ENCODE peak calls at places on chromosomes 11 and 22, in six cellular contexts. F is mammary epithelial cell, I is fibroblast of lung, X is MM.1S, W is PC-9, M is neural progenitor cell. D is an unnamed sample. For H3K9me3, the result is how much of the 10 kb centered on the place peaks cover.

GRCh38 chr11:65945430-65945911 is at the start of gene TSGA10IP:
- DNase-seq in F (no peak), X (no peak), M (peak), I (no peak), W (no peak), D (no peak)

GRCh38 chr22:32202539-32203180 is 2.2 kb downstream of the RFPL2 start:
- DNase-seq in I (peak), F (peak), W (peak), M (peak), X (peak), D (peak)

GRCh38 chr11:128548655-128549255 is 38.6 kb downstream of the ETS1 start:
- DNase-seq in M (peak), X (no peak), F (no peak), W (no peak), I (peak), D (peak)

GRCh38 chr11:3021125-3021524 is 29.0 kb upstream of the NAP1L4 start:
- DNase-seq in M (peak), X (peak), W (peak), F (peak), I (peak), D (peak)

GRCh38 chr22:24474221-24474620 is 20.9 kb upstream of the UPB1 start:
- DNase-seq in F (peak), X (no peak), I (peak), M (no peak), W (peak), D (peak)

GRCh38 chr11:48073031-48073861 is 92.9 kb downstream of the PTPRJ start:
- DNase-seq in X (no peak), F (no peak), M (no peak), I (no peak), W (no peak), D (no peak)

GRCh38 chr22:20221421-20222340 is 46.4 kb downstream of the RTN4R start:
- DNase-seq in M (no peak), F (no peak), W (no peak), I (no peak), X (no peak), D (no peak)

GRCh38 chr11:3867209-3868071 is 12.0 kb downstream of the STIM1 start:
- DNase-seq in W (no peak), F (peak), I (peak), M (no peak), X (peak), D (no peak)

GRCh38 chr22:37887610-37888378 is 18.3 kb upstream of the MICALL1 start:
- DNase-seq in X (no peak), F (peak), W (peak), M (peak), I (peak), D (peak)

GRCh38 chr11:5364214-5364613 is 12.9 kb downstream of the OR51B6 start:
- DNase-seq in I (peak), X (no peak), W (no peak), F (no peak), M (no peak), D (no peak)

GRCh38 chr22:23283591-23284503 is 103.5 kb downstream of the BCR start:
- DNase-seq in F (peak), X (no peak), M (no peak), I (no peak), W (no peak), D (no peak)

GRCh38 chr22:20141186-20142077 is 9.4 kb downstream of the CCDC188 start:
- DNase-seq in I (peak), F (no peak), W (no peak), M (no peak), X (no peak), D (no peak)

GRCh38 chr11:17606206-17607082 is 59.4 kb downstream of the OTOG start:
- DNase-seq in W (no peak), I (no peak), M (no peak), F (no peak), X (no peak), D (no peak)

GRCh38 chr11:104582431-104582830 is 315.8 kb downstream of the CASP12 start:
- DNase-seq in I (no peak), M (no peak), X (no peak), W (no peak), F (peak), D (no peak)

GRCh38 chr11:123797065-123797940 is 8.8 kb downstream of the OR6M1 start:
- DNase-seq in X (no peak), M (no peak), W (no peak), I (no peak), F (no peak), D (no peak)

GRCh38 chr11:68659158-68659921 is 25.0 kb upstream of the GAL start:
- DNase-seq in M (no peak), X (no peak), F (peak), W (peak), I (peak), D (peak)

GRCh38 chr11:67272327-67273259 is 6.3 kb downstream of the GRK2 start:
- DNase-seq in I (no peak), F (no peak), W (no peak), X (no peak), M (no peak), D (no peak)

GRCh38 chr22:34105461-34106062 is 185.3 kb upstream of the LARGE1 start:
- DNase-seq in M (peak), F (peak), X (peak), I (no peak), W (peak), D (peak)

GRCh38 chr11:27088353-27088752 is 47.7 kb downstream of the BBOX1 start:
- DNase-seq in I (peak), F (peak), M (no peak), W (no peak), X (no peak), D (no peak)

GRCh38 chr11:46942172-46942571 is 5.6 kb downstream of the CSTPP1 start:
- DNase-seq in F (no peak), M (no peak), X (no peak), W (no peak), I (no peak), D (no peak)

GRCh38 chr11:68328374-68329091 is 16.1 kb downstream of the LRP5 start:
- DNase-seq in I (peak), F (peak), X (no peak), M (peak), W (no peak), D (no peak)

GRCh38 chr11:72805214-72805613 is 9.0 kb upstream of the ATG16L2 start:
- DNase-seq in X (no peak), M (no peak), I (no peak), F (no peak), W (no peak), D (no peak)

GRCh38 chr11:61272731-61273130 is 22.4 kb downstream of the VWCE start:
- DNase-seq in I (no peak), W (no peak), F (no peak), M (no peak), X (no peak), D (no peak)

GRCh38 chr11:85779956-85780640 is 30.8 kb downstream of the SYTL2 start:
- DNase-seq in M (peak), X (no peak), I (no peak), W (no peak), F (no peak), D (peak)

GRCh38 chr11:46235777-46236688 is 41.4 kb upstream of the CREB3L1 start:
- DNase-seq in X (no peak), M (no peak), W (no peak), I (no peak), F (no peak), D (no peak)

GRCh38 chr11:5043385-5043784 is 2.9 kb upstream of the OR52J3 start:
- DNase-seq in W (no peak), I (no peak), X (no peak), M (no peak), F (peak), D (no peak)

GRCh38 chr11:90635145-90635544 is 412.3 kb upstream of the CHORDC1 start:
- DNase-seq in F (no peak), W (no peak), I (no peak), M (no peak), X (no peak), D (no peak)

GRCh38 chr22:45935573-45935972 is 41.4 kb downstream of the WNT7B start:
- DNase-seq in I (no peak), F (no peak), M (no peak), X (no peak), W (no peak), D (no peak)

GRCh38 chr22:47367993-47368945 is 605.8 kb downstream of the TBC1D22A start:
- DNase-seq in M (no peak), F (no peak), X (no peak), W (no peak), I (no peak), D (no peak)

GRCh38 chr22:47369431-47370015 is 607.1 kb downstream of the TBC1D22A start:
- DNase-seq in F (no peak), I (no peak), M (no peak), X (no peak), W (no peak), D (no peak)

GRCh38 chr22:47370448-47371262 is 608.2 kb downstream of the TBC1D22A start:
- DNase-seq in I (no peak), M (no peak), F (no peak), W (no peak), X (peak), D (peak)

GRCh38 chr22:47367107-47367690 is 604.7 kb downstream of the TBC1D22A start:
- DNase-seq in M (no peak), F (no peak), W (no peak), X (no peak), I (no peak), D (no peak)

GRCh38 chr22:47369020-47369419 is 606.6 kb downstream of the TBC1D22A start:
- DNase-seq in X (no peak), F (no peak), M (no peak), W (no peak), I (no peak), D (no peak)
- H3K9me3 ChIP-seq in X (under half), F (under half), M (under half), W (under half), I (under half), D (under half)

GRCh38 chr11:70826541-70826943 is 425.8 kb downstream of the SHANK2 start:
- DNase-seq in W (no peak), X (no peak), F (no peak), M (peak), I (no peak), D (no peak)

GRCh38 chr11:70823771-70824170 is 425.4 kb downstream of the CTTN start:
- DNase-seq in I (no peak), M (no peak), F (no peak), X (no peak), W (no peak), D (no peak)

GRCh38 chr11:70825893-70826540 is 426.4 kb downstream of the SHANK2 start:
- DNase-seq in F (no peak), M (no peak), I (no peak), W (no peak), X (no peak), D (no peak)

GRCh38 chr11:70826950-70827349 is 425.4 kb downstream of the SHANK2 start:
- DNase-seq in M (no peak), F (no peak), I (no peak), W (no peak), X (no peak), D (no peak)

GRCh38 chr11:70824590-70825300 is 426.4 kb downstream of the CTTN start:
- DNase-seq in X (no peak), W (no peak), F (no peak), M (peak), I (no peak), D (no peak)
- TF ChIP-seq EZH2 in X (no peak), W (no peak), F (no peak), M (no peak), I (no peak), D (no peak)

DNA sequence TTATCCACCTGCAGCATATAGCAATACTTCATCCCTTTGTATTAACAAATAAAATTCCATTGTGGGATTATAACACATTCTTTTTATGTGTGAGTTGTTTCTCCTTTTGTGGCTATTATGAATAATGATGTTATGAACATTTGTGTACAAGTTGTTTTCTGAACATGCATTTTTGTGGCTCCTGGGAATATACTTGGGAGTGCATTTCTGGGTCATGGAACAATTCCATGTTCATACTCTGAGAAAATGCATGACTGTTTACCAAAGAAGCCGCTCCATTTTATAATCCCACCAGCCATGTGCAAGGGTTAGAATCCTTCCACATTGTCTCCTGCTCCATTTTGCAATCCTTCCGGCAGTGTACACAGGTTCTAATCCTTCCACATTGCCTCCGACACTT is 713.8 kb downstream of the TBC1D22A start:
- DNase-seq in M (no peak), W (no peak), F (no peak), I (no peak), X (no peak), D (no peak)
- H3K9me3 ChIP-seq in M (under half), W (under half), F (under half), I (under half), X (under half), D (under half)

GRCh38 chr22:50178471-50178864 is 7.2 kb upstream of the TRABD start:
- DNase-seq in W (no peak), X (no peak), F (no peak), I (no peak), M (no peak), D (no peak)
- TF ChIP-seq EZH2 in W (no peak), X (no peak), F (no peak), I (no peak), M (no peak), D (no peak)

DNA sequence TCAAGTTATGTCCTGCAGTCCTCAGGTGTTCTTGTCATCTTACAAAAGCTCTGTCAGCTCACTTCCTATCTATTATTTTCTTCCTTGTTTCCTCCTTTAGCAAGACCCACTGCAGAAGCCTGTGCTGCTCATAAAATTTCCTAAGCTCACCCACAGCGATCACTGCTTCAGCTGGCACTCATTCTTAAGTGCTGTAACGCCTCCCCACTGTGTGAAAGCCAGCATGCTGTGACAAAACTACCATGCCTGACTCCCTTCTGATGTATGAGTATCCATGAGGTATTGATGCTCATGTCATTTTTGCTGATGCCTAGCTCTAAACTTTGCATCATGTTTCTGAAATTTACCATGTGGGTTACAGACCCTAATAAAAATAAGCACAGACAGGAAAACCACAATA is 41.5 kb upstream of the CNTN5 start:
- DNase-seq in M (peak), W (no peak), F (no peak), X (no peak), I (no peak), D (no peak)
- H3K9me3 ChIP-seq in M (under half), W (under half), F (under half), X (under half), I (under half), D (under half)

GRCh38 chr22:44344407-44344806 is 31.7 kb upstream of the SHISAL1 start:
- DNase-seq in F (no peak), I (no peak), X (no peak), W (no peak), M (no peak), D (no peak)
- TF ChIP-seq EZH2 in F (no peak), I (no peak), X (no peak), W (no peak), M (no peak), D (no peak)